ENCODE peak calls at places on chromosome 5, in nine cellular contexts. One of them, this sample, is unnamed.

GRCh38 chr5:39138892-39139291 is 64.7 kb upstream of the RICTOR start:
- DNase-seq in HepG2: no peak
- DNase-seq in transverse colon: no peak
- DNase-seq in spleen: no peak
- DNase-seq in Panc1: peak; percentile 86
- DNase-seq in stomach: no peak
- DNase-seq in upper lobe of left lung: no peak
- DNase-seq in SK-N-SH: no peak
- DNase-seq in GM23338: no peak
- DNase-seq in this sample: no peak

GRCh38 chr5:34914671-34915138 is 599 bp downstream of the RAD1 start:
- DNase-seq in HepG2: no peak
- DNase-seq in transverse colon: peak; percentile 34
- DNase-seq in Panc1: no peak
- DNase-seq in spleen: peak; percentile 86
- DNase-seq in upper lobe of left lung: peak; percentile 32
- DNase-seq in stomach: peak; percentile 36
- DNase-seq in GM23338: peak; percentile 46
- DNase-seq in SK-N-SH: no peak
- DNase-seq in this sample: no peak

GRCh38 chr5:123422433-123423277 is 548 bp downstream of the CEP120 start:
- DNase-seq in HepG2: peak; percentile 6
- DNase-seq in Panc1: peak; percentile 18
- DNase-seq in GM23338: no peak
- DNase-seq in spleen: no peak
- DNase-seq in SK-N-SH: no peak
- DNase-seq in upper lobe of left lung: no peak
- DNase-seq in transverse colon: no peak
- DNase-seq in stomach: peak; percentile 32
- DNase-seq in this sample: no peak

GRCh38 chr5:109105631-109106267 is 304.0 kb downstream of the PJA2 start:
- DNase-seq in upper lobe of left lung: no peak
- DNase-seq in HepG2: no peak
- DNase-seq in Panc1: peak; percentile 57
- DNase-seq in spleen: no peak
- DNase-seq in SK-N-SH: peak; percentile 49
- DNase-seq in GM23338: no peak
- DNase-seq in transverse colon: no peak
- DNase-seq in stomach: no peak
- DNase-seq in this sample: no peak

GRCh38 chr5:56123531-56124243 is 109.4 kb downstream of the ANKRD55 start:
- DNase-seq in Panc1: peak; percentile 98
- DNase-seq in transverse colon: peak; percentile 18
- DNase-seq in stomach: peak; percentile 27
- DNase-seq in HepG2: peak; percentile 99
- DNase-seq in SK-N-SH: no peak
- DNase-seq in upper lobe of left lung: peak; percentile 57
- DNase-seq in spleen: peak; percentile 77
- DNase-seq in GM23338: peak; percentile 44
- DNase-seq in this sample: no peak

GRCh38 chr5:41286165-41286564 is 72.8 kb upstream of the C6 start:
- DNase-seq in stomach: no peak
- DNase-seq in Panc1: no peak
- DNase-seq in transverse colon: no peak
- DNase-seq in upper lobe of left lung: no peak
- DNase-seq in SK-N-SH: peak; percentile 46
- DNase-seq in HepG2: no peak
- DNase-seq in spleen: no peak
- DNase-seq in GM23338: no peak
- DNase-seq in this sample: no peak

GRCh38 chr5:18179579-18179978 is 545.3 kb downstream of the TAF11L14 start:
- DNase-seq in stomach: no peak
- DNase-seq in transverse colon: no peak
- DNase-seq in SK-N-SH: no peak
- DNase-seq in upper lobe of left lung: no peak
- DNase-seq in Panc1: no peak
- DNase-seq in GM23338: no peak
- DNase-seq in HepG2: no peak
- DNase-seq in spleen: no peak
- DNase-seq in this sample: no peak

GRCh38 chr5:42005561-42006153 is 80.6 kb downstream of the FBXO4 start:
- DNase-seq in SK-N-SH: peak; percentile 23
- DNase-seq in GM23338: peak; percentile 50
- DNase-seq in HepG2: peak; percentile 6
- DNase-seq in Panc1: peak; percentile 17
- DNase-seq in stomach: no peak
- DNase-seq in transverse colon: no peak
- DNase-seq in spleen: no peak
- DNase-seq in upper lobe of left lung: no peak
- DNase-seq in this sample: no peak

GRCh38 chr5:158534203-158534602 is 565.5 kb downstream of the EBF1 start:
- DNase-seq in upper lobe of left lung: no peak
- DNase-seq in spleen: no peak
- DNase-seq in stomach: no peak
- DNase-seq in transverse colon: no peak
- DNase-seq in HepG2: no peak
- DNase-seq in SK-N-SH: no peak
- DNase-seq in Panc1: no peak
- DNase-seq in GM23338: peak; percentile 45
- DNase-seq in this sample: no peak

GRCh38 chr5:38509185-38509584 is 47.3 kb downstream of the LIFR start:
- DNase-seq in spleen: no peak
- DNase-seq in upper lobe of left lung: no peak
- DNase-seq in stomach: no peak
- DNase-seq in GM23338: no peak
- DNase-seq in Panc1: no peak
- DNase-seq in transverse colon: no peak
- DNase-seq in HepG2: no peak
- DNase-seq in SK-N-SH: no peak
- DNase-seq in this sample: no peak

GRCh38 chr5:82074968-82075367 is 103.1 kb downstream of the ATG10 start:
- DNase-seq in stomach: no peak
- DNase-seq in upper lobe of left lung: no peak
- DNase-seq in SK-N-SH: no peak
- DNase-seq in transverse colon: no peak
- DNase-seq in GM23338: no peak
- DNase-seq in spleen: no peak
- DNase-seq in HepG2: no peak
- DNase-seq in Panc1: no peak
- DNase-seq in this sample: no peak

GRCh38 chr5:127699416-127699815 is 3.8 kb upstream of the CCDC192 start:
- DNase-seq in upper lobe of left lung: no peak
- DNase-seq in Panc1: no peak
- DNase-seq in GM23338: no peak
- DNase-seq in spleen: no peak
- DNase-seq in transverse colon: no peak
- DNase-seq in stomach: no peak
- DNase-seq in HepG2: no peak
- DNase-seq in SK-N-SH: no peak
- DNase-seq in this sample: no peak

GRCh38 chr5:14342306-14342705 is 199.2 kb downstream of the TRIO start:
- DNase-seq in stomach: peak; percentile 26
- DNase-seq in SK-N-SH: no peak
- DNase-seq in upper lobe of left lung: no peak
- DNase-seq in HepG2: no peak
- DNase-seq in transverse colon: no peak
- DNase-seq in Panc1: no peak
- DNase-seq in spleen: no peak
- DNase-seq in GM23338: no peak
- DNase-seq in this sample: no peak

GRCh38 chr5:163489055-163489744 is 16.2 kb upstream of the MAT2B start:
- DNase-seq in transverse colon: no peak
- DNase-seq in upper lobe of left lung: no peak
- DNase-seq in GM23338: peak; percentile 79
- DNase-seq in stomach: no peak
- DNase-seq in spleen: no peak
- DNase-seq in HepG2: peak; percentile 18
- DNase-seq in SK-N-SH: no peak
- DNase-seq in Panc1: no peak
- DNase-seq in this sample: no peak

GRCh38 chr5:158364367-158364766 is 505.4 kb upstream of the CLINT1 start:
- DNase-seq in HepG2: no peak
- DNase-seq in Panc1: no peak
- DNase-seq in transverse colon: no peak
- DNase-seq in spleen: no peak
- DNase-seq in GM23338: peak; percentile 49
- DNase-seq in stomach: no peak
- DNase-seq in upper lobe of left lung: no peak
- DNase-seq in SK-N-SH: no peak
- DNase-seq in this sample: no peak

GRCh38 chr5:969421-969839 is 39.2 kb upstream of the NKD2 start:
- DNase-seq in Panc1: no peak
- DNase-seq in transverse colon: no peak
- DNase-seq in HepG2: no peak
- DNase-seq in GM23338: no peak
- DNase-seq in stomach: no peak
- DNase-seq in spleen: peak; percentile 39
- DNase-seq in upper lobe of left lung: no peak
- DNase-seq in SK-N-SH: no peak
- DNase-seq in this sample: no peak

GRCh38 chr5:60293518-60293917 is 400.0 kb upstream of the PDE4D start:
- DNase-seq in spleen: no peak
- DNase-seq in stomach: no peak
- DNase-seq in upper lobe of left lung: no peak
- DNase-seq in GM23338: no peak
- DNase-seq in HepG2: no peak
- DNase-seq in SK-N-SH: no peak
- DNase-seq in Panc1: no peak
- DNase-seq in transverse colon: no peak
- DNase-seq in this sample: no peak

GRCh38 chr5:60299944-60300343 is 400.0 kb downstream of the DEPDC1B start:
- DNase-seq in GM23338: no peak
- DNase-seq in transverse colon: no peak
- DNase-seq in spleen: no peak
- DNase-seq in SK-N-SH: no peak
- DNase-seq in upper lobe of left lung: no peak
- DNase-seq in stomach: no peak
- DNase-seq in HepG2: no peak
- DNase-seq in Panc1: no peak
- DNase-seq in this sample: no peak

GRCh38 chr5:60297658-60298057 is 402.3 kb downstream of the DEPDC1B start:
- DNase-seq in GM23338: no peak
- DNase-seq in Panc1: no peak
- DNase-seq in upper lobe of left lung: no peak
- DNase-seq in transverse colon: no peak
- DNase-seq in stomach: no peak
- DNase-seq in HepG2: no peak
- DNase-seq in spleen: no peak
- DNase-seq in SK-N-SH: no peak
- DNase-seq in this sample: no peak

GRCh38 chr5:60295423-60295822 is 401.9 kb upstream of the PDE4D start:
- DNase-seq in spleen: no peak
- DNase-seq in transverse colon: peak; percentile 17
- DNase-seq in GM23338: peak; percentile 69
- DNase-seq in SK-N-SH: peak; percentile 20
- DNase-seq in Panc1: peak; percentile 30
- DNase-seq in HepG2: peak; percentile 31
- DNase-seq in upper lobe of left lung: no peak
- DNase-seq in stomach: peak; percentile 39
- DNase-seq in this sample: no peak
- TF ChIP-seq CTCF in spleen: peak; percentile 29
- TF ChIP-seq CTCF in transverse colon: no peak
- TF ChIP-seq CTCF in GM23338: peak; percentile 93
- TF ChIP-seq CTCF in SK-N-SH: peak; percentile 68
- TF ChIP-seq CTCF in Panc1: peak; percentile 26
- TF ChIP-seq CTCF in HepG2: peak; percentile 86
- TF ChIP-seq CTCF in upper lobe of left lung: no peak
- TF ChIP-seq CTCF in stomach: no peak
- TF ChIP-seq CTCF in this sample: no peak

DNA sequence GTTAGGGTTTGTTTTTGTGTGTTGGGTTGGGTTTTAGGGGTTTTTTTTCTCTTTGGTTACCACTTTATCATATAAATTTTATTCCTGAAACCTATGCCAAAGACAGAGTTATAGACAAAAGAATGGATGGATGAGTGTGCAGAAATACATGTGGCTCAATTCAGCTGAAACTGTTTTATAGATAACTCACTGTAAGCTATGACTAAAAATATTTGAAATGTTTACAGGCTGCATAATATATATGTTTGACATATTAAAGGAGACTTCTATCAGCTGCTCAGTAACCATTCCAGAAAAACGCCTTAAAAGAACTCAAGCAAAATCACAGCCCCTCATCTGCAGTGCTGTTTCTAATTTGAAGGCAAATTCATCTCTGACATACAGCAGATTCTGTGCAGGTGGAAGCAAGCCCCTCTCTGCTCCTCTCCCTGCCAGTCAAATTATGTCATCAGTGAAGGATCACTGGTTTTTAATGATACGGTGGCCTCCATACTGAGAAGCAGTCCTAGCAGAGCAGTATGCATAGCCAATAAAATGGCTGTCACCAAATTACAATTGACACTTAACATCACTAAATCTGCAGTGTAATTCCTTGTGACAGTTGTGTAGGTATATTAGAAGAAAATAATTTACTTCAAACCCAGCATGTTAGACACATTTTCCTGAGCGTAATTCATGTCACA is 301.6 kb downstream of the NR2F1-AS1 start:
- DNase-seq in GM23338: no peak
- DNase-seq in Panc1: no peak
- DNase-seq in stomach: no peak
- DNase-seq in SK-N-SH: peak; percentile 71
- DNase-seq in upper lobe of left lung: no peak
- DNase-seq in spleen: no peak
- DNase-seq in transverse colon: no peak
- DNase-seq in HepG2: no peak
- DNase-seq in this sample: no peak
- TF ChIP-seq POLR2AphosphoS5 in GM23338: no peak
- TF ChIP-seq POLR2AphosphoS5 in Panc1: no peak
- TF ChIP-seq POLR2AphosphoS5 in stomach: no peak
- TF ChIP-seq POLR2AphosphoS5 in SK-N-SH: no peak
- TF ChIP-seq POLR2AphosphoS5 in upper lobe of left lung: no peak
- TF ChIP-seq POLR2AphosphoS5 in spleen: no peak
- TF ChIP-seq POLR2AphosphoS5 in transverse colon: no peak
- TF ChIP-seq POLR2AphosphoS5 in HepG2: no peak
- TF ChIP-seq POLR2AphosphoS5 in this sample: no peak

DNA sequence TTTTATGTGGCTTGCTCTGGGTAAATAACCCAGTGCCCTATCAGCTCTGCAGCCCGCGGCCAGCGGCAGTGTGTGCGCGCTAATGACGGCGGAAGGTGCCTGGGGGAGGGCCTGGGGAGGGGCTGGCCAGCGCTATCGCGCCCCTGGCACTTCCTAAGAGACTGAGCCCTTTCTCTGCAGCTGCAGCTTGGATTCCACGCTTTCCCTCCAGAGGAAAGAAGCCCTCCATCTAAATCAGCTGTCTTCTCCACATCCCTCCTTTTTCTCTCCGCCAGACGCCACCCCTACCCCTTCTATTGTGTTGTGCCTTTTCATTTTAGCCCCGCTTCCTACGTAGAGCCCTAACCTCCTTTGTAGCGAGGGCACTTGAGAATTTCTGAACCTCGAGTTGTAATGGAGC is 871 bp upstream of the RAB3C start:
- DNase-seq in transverse colon: no peak
- DNase-seq in spleen: peak; percentile 82
- DNase-seq in HepG2: no peak
- DNase-seq in SK-N-SH: peak; percentile 65
- DNase-seq in stomach: no peak
- DNase-seq in GM23338: peak; percentile 62
- DNase-seq in upper lobe of left lung: no peak
- DNase-seq in Panc1: no peak
- DNase-seq in this sample: no peak
- H3K4me3 ChIP-seq in transverse colon: no peak overlapping the region
- H3K4me3 ChIP-seq in spleen: peak overlapping the region; percentile 57
- H3K4me3 ChIP-seq in HepG2: peak overlapping the region; percentile 68
- H3K4me3 ChIP-seq in SK-N-SH: peak overlapping the region; percentile 70
- H3K4me3 ChIP-seq in stomach: peak overlapping the region; percentile 53
- H3K4me3 ChIP-seq in GM23338: peak overlapping the region; percentile 73
- H3K4me3 ChIP-seq in upper lobe of left lung: peak overlapping the region; percentile 55
- H3K4me3 ChIP-seq in Panc1: peak overlapping the region; percentile 86
- H3K4me3 ChIP-seq in this sample: peak overlapping the region; percentile 49

GRCh38 chr5:112492291-112492690 is 73.2 kb upstream of the EPB41L4A start:
- DNase-seq in stomach: peak; percentile 55
- DNase-seq in SK-N-SH: peak; percentile 52
- DNase-seq in transverse colon: peak; percentile 45
- DNase-seq in Panc1: peak; percentile 25
- DNase-seq in HepG2: peak; percentile 19
- DNase-seq in upper lobe of left lung: peak; percentile 46
- DNase-seq in spleen: no peak
- DNase-seq in GM23338: peak; percentile 88
- DNase-seq in this sample: no peak
- TF ChIP-seq CTCF in stomach: no peak
- TF ChIP-seq CTCF in SK-N-SH: peak; percentile 56
- TF ChIP-seq CTCF in transverse colon: peak; percentile 39
- TF ChIP-seq CTCF in Panc1: peak; percentile 49
- TF ChIP-seq CTCF in HepG2: peak; percentile 49
- TF ChIP-seq CTCF in upper lobe of left lung: peak; percentile 39
- TF ChIP-seq CTCF in spleen: peak; percentile 31
- TF ChIP-seq CTCF in GM23338: peak; percentile 85
- TF ChIP-seq CTCF in this sample: peak; percentile 18

This sample was measured in esophagus muscularis mucosa.